ENCODE peak calls at places on chromosomes 3 and 15, in six cellular contexts. H is IMR-90; Q is GM23248; D is EH; J is naive thymus-derived CD8-positive, alpha-beta T cell; I is NCI-H748 treated with DMSO at 0.1 percent for 48 hours. B is an unnamed sample.

GRCh38 chr3:32910954-32911353 is 40.5 kb upstream of the CCR4 start:
- DNase-seq in J (no peak), H (no peak), D (peak; percentile 44), I (no peak), Q (peak; percentile 55), B (no peak)

GRCh38 chr3:149343951-149344350 is 10.5 kb upstream of the TM4SF18 start:
- DNase-seq in I (no peak), Q (no peak), D (no peak), H (no peak), J (no peak), B (no peak)

GRCh38 chr3:172132721-172133311 is 93.4 kb downstream of the FNDC3B start:
- DNase-seq in Q (no peak), J (no peak), D (no peak), I (no peak), H (no peak), B (no peak)

GRCh38 chr3:196689941-196690660 is 21.9 kb downstream of the CEP19 start:
- DNase-seq in D (no peak), H (no peak), Q (no peak), J (no peak), I (no peak), B (no peak)

GRCh38 chr3:30619318-30619717 is 12.9 kb downstream of the TGFBR2 start:
- DNase-seq in I (no peak), Q (no peak), J (no peak), H (no peak), D (no peak), B (no peak)

GRCh38 chr3:134350861-134351311 is 23.4 kb downstream of the AMOTL2 start:
- DNase-seq in I (no peak), D (peak; percentile 23), J (no peak), Q (peak; percentile 37), H (no peak), B (no peak)

GRCh38 chr15:98904466-98905048 is 103.0 kb downstream of the PGPEP1L start:
- DNase-seq in J (no peak), D (peak; percentile 84), I (no peak), H (peak; percentile 75), Q (peak; percentile 66), B (peak; percentile 40)

GRCh38 chr3:198079771-198080520 is 119.9 kb downstream of the LMLN start:
- DNase-seq in Q (peak; percentile 18), H (peak; percentile 5), I (no peak), J (no peak), D (peak; percentile 19), B (no peak)

GRCh38 chr3:76107935-76108570 is 322.7 kb upstream of the ZNF717 start:
- DNase-seq in H (peak; percentile 61), J (no peak), Q (peak; percentile 71), I (peak; percentile 7), D (peak; percentile 26), B (peak; percentile 38)